ENCODE peak calls at places on chromosomes 1 and 21, in eight cellular contexts. L, C, A, Z, V, F, Y and N are unnamed samples.

GRCh38 chr21:45405819-45406762 is 1.1 kb downstream of the COL18A1 start:
- DNase-seq in V (peak), Z (peak), L (peak), Y (no peak), F (peak), C (peak), A (peak), N (no peak)

GRCh38 chr1:16217061-16217785 is 4.8 kb upstream of the ARHGEF19 start:
- DNase-seq in F (peak), Y (peak), A (peak), Z (peak), C (peak), L (peak), V (peak), N (peak)

GRCh38 chr1:40059960-40060337 is 19.4 kb downstream of the CAP1 start:
- DNase-seq in Y (peak), L (no peak), V (no peak), Z (no peak), A (no peak), F (no peak), C (no peak), N (peak)

GRCh38 chr21:42677339-42678117 is 24.1 kb downstream of the PDE9A start:
- DNase-seq in Z (no peak), L (no peak), F (no peak), V (no peak), Y (peak), C (peak), A (no peak), N (peak)

GRCh38 chr1:2208309-2209239 is 14.0 kb upstream of the FAAP20 start:
- DNase-seq in F (peak), C (peak), V (no peak), Z (no peak), A (peak), Y (no peak), L (no peak), N (peak)

GRCh38 chr1:26350701-26351590 is 3.0 kb downstream of the CRYBG2 start:
- DNase-seq in V (peak), A (peak), L (peak), F (no peak), Y (no peak), C (peak), Z (peak), N (peak)

GRCh38 chr1:154943649-154944421 is 7.3 kb upstream of the PMVK start:
- DNase-seq in L (peak), Z (peak), F (peak), C (peak), A (peak), V (peak), Y (peak), N (peak)

GRCh38 chr1:27366411-27367159 is at the start of gene MAP3K6:
- DNase-seq in Y (no peak), L (peak), C (peak), V (peak), A (peak), F (peak), Z (peak), N (peak)

GRCh38 chr1:224338150-224338838 is 8.3 kb upstream of the NVL start:
- DNase-seq in L (no peak), V (peak), F (no peak), A (peak), C (no peak), Z (no peak), Y (no peak), N (no peak)

GRCh38 chr21:35796834-35797233 is 263.5 kb downstream of the SETD4 start:
- DNase-seq in V (no peak), C (peak), Y (no peak), A (no peak), Z (no peak), F (no peak), L (no peak), N (no peak)

GRCh38 chr1:167666416-167666815 is 36.4 kb downstream of the RCSD1 start:
- DNase-seq in A (no peak), F (peak), V (peak), Z (no peak), Y (no peak), L (no peak), C (peak), N (peak)

GRCh38 chr1:94976996-94977548 is 50.2 kb upstream of the CNN3 start:
- DNase-seq in C (no peak), V (no peak), A (no peak), L (no peak), Y (no peak), F (no peak), Z (no peak), N (no peak)

GRCh38 chr1:226370144-226370923 is 37.6 kb downstream of the PARP1 start:
- DNase-seq in Z (no peak), A (no peak), Y (peak), F (no peak), L (no peak), V (no peak), C (no peak), N (no peak)

GRCh38 chr1:24503003-24503751 is 541 bp downstream of the RCAN3 start:
- DNase-seq in Y (no peak), F (no peak), A (peak), C (no peak), L (peak), Z (no peak), V (no peak), N (peak)

GRCh38 chr1:26723013-26723991 is 27.5 kb downstream of the ARID1A start:
- DNase-seq in Z (peak), C (peak), Y (peak), F (peak), A (peak), V (peak), L (peak), N (peak)

GRCh38 chr1:56516539-56517252 is 62.7 kb downstream of the PLPP3 start:
- DNase-seq in A (no peak), Z (no peak), Y (peak), V (peak), F (peak), L (no peak), C (peak), N (peak)

GRCh38 chr1:34696230-34696629 is 58.6 kb upstream of the GJB5 start:
- DNase-seq in V (peak), Y (no peak), A (peak), C (no peak), Z (no peak), L (no peak), F (peak), N (no peak)

GRCh38 chr1:28507247-28507645 is 1.4 kb downstream of the RCC1 start:
- DNase-seq in Y (peak), F (peak), C (no peak), Z (no peak), L (peak), V (no peak), A (no peak), N (peak)

GRCh38 chr1:244598611-244599010 is 54.3 kb upstream of the DESI2 start:
- DNase-seq in Z (no peak), C (peak), F (no peak), L (no peak), V (peak), A (no peak), Y (no peak), N (peak)

DNA sequence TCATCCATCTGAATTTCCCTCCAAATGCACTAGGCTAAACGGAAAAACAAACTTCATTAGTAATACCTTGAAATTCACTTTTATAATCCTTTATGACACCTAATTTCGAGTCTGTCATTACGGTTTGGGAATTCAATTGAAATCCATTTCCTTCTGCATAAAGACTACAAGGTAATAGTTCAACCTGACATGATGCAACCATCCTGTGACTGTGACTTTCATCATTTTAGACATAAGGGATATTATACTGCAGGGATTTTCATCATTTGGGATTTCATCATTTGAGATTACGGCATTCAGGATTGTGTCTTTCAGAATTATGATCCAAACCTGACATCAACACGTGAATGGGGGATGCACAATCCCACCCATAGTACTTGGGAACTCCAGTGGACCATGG is 308.3 kb downstream of the LTN1 start:
- DNase-seq in L (no peak), F (no peak), A (no peak), C (no peak), Y (no peak), V (no peak), Z (no peak), N (no peak)
- H3K4me2 ChIP-seq in L (no peak), F (no peak), A (no peak), C (no peak), Y (no peak), V (no peak), Z (no peak), N (no peak)

GRCh38 chr1:229139320-229139719 is 131.6 kb upstream of the RAB4A start:
- DNase-seq in Y (no peak), A (no peak), Z (no peak), C (no peak), F (no peak), V (no peak), L (no peak), N (peak)
- H3K4me2 ChIP-seq in Y (no peak), A (no peak), Z (no peak), C (no peak), F (no peak), V (no peak), L (no peak), N (no peak)

GRCh38 chr1:221919341-221919740 is 177.5 kb upstream of the DUSP10 start:
- DNase-seq in L (no peak), A (no peak), Z (no peak), V (no peak), C (no peak), Y (no peak), F (no peak), N (no peak)
- H3K4me2 ChIP-seq in L (no peak), A (no peak), Z (no peak), V (no peak), C (no peak), Y (no peak), F (no peak), N (no peak)

DNA sequence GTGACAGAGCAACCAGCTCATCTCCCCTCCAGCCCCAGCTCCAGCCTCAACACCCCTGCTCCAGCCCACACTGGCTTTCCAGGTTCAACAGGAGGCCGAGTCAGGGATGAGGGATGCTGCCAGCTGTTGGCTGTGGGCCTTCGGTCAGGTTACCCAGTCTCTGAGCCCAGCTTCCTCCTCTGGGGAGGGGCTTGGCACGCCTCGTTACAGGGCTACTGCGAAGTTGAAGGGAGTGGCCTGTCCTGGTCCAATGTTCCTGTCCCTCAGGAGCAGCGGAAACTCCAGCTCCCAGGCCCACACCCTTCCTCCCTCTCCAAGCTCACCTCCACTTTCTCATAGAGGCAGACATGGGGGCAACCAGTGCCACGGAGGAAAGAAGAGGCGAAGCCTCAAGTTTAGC is 15.1 kb upstream of the TAS1R2 start:
- DNase-seq in Y (no peak), V (no peak), F (no peak), L (no peak), C (no peak), A (no peak), Z (no peak), N (no peak)
- H3K4me2 ChIP-seq in Y (no peak), V (no peak), F (no peak), L (no peak), C (no peak), A (no peak), Z (no peak), N (no peak)

GRCh38 chr1:66446261-66447001 is 87.5 kb upstream of the SGIP1 start:
- DNase-seq in C (peak), Y (peak), A (peak), V (peak), F (peak), Z (peak), L (peak), N (peak)

GRCh38 chr1:66450043-66450514 is 83.9 kb upstream of the SGIP1 start:
- DNase-seq in Y (no peak), Z (no peak), A (no peak), F (peak), V (peak), L (no peak), C (no peak), N (no peak)

GRCh38 chr1:66443793-66444192 is 90.2 kb upstream of the SGIP1 start:
- DNase-seq in A (no peak), V (no peak), C (peak), Y (no peak), L (no peak), Z (no peak), F (no peak), N (no peak)

GRCh38 chr1:66444438-66445265 is 89.3 kb upstream of the SGIP1 start:
- DNase-seq in A (no peak), Z (no peak), C (no peak), V (peak), F (no peak), L (no peak), Y (no peak), N (no peak)

GRCh38 chr1:66445492-66446181 is 88.3 kb upstream of the SGIP1 start:
- DNase-seq in A (no peak), C (no peak), V (no peak), Z (no peak), L (peak), F (no peak), Y (peak), N (no peak)
- H3K4me2 ChIP-seq in A (no peak), C (no peak), V (no peak), Z (no peak), L (no peak), F (no peak), Y (peak), N (no peak)

DNA sequence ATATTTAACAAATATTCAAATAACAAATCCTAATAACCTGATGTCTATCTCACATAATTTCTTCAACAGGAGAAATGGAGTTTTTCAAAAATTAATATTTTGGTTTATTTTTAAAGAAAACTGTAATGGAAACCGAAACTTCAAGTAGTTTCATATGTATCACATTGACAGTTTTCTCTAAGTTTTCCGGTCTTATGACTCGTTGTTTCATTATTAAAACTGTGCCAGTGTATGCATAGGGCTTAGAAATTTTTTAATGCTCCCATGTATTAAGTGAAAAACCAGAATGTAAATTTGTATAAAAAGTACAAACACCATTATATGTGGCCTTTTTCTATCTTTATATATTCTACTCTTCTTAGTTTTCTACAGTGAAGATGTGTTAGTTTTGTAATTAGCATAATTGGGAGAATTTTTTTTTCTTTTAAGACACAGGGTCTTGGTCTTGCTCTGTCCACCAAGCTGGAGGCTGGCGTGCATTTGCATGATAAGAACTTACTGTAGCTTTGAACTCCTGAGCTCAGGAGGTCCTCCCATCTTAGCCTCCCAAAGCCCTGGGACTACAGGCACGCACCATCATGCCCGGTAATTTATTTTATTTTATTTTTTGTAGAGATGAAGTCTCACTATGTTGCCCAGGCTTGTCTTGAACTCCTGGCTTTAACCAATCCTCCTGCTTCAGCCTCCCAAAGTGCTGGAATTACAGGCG is 43.9 kb upstream of the SAMSN1 start:
- DNase-seq in L (no peak), C (no peak), V (no peak), Y (peak), A (no peak), F (no peak), Z (no peak), N (no peak)
- H3K4me2 ChIP-seq in L (no peak), C (no peak), V (no peak), Y (peak), A (no peak), F (no peak), Z (no peak), N (no peak)

GRCh38 chr1:165884009-165884689 is 56.7 kb downstream of the UCK2 start:
- DNase-seq in A (no peak), Z (no peak), V (peak), Y (no peak), C (no peak), L (no peak), F (no peak), N (no peak)
- H3K4me2 ChIP-seq in A (no peak), Z (no peak), V (no peak), Y (no peak), C (peak), L (peak), F (no peak), N (no peak)